ENCODE peak calls at places on chromosomes 6 and 20, in eight cellular contexts. N is mesendoderm, W is fibroblast of lung, C is endothelial cell of umbilical vein, K is neural progenitor cell, I is GM23248, Y is endodermal cell, D is SK-N-SH. M is an unnamed sample.

GRCh38 chr20:49620364-49621240 is 52.7 kb upstream of the PTGIS start:
- DNase-seq in N (no peak), W (no peak), C (no peak), K (no peak), I (no peak), Y (no peak), D (no peak), M (no peak)

GRCh38 chr20:52493177-52493711 is 301.7 kb upstream of the ZFP64 start:
- DNase-seq in N (no peak), W (no peak), C (peak), K (no peak), I (peak), Y (no peak), D (no peak), M (no peak)

GRCh38 chr6:125273965-125274364 is 27.8 kb downstream of the HDDC2 start:
- DNase-seq in N (no peak), W (no peak), C (no peak), K (no peak), I (peak), Y (no peak), D (no peak), M (peak)

GRCh38 chr6:48423640-48424365 is 312.8 kb upstream of the PTCHD4 start:
- DNase-seq in N (no peak), W (peak), C (no peak), K (no peak), I (peak), Y (no peak), D (no peak), M (no peak)

GRCh38 chr6:166282394-166283032 is 25.7 kb downstream of the PRR18 start:
- DNase-seq in N (no peak), W (no peak), C (no peak), K (no peak), I (no peak), Y (no peak), D (no peak), M (no peak)

GRCh38 chr6:1552296-1552761 is 57.4 kb upstream of the FOXC1 start:
- DNase-seq in N (peak), W (peak), C (peak), K (peak), I (peak), Y (no peak), D (no peak), M (no peak)

GRCh38 chr6:19297880-19298279 is 539.3 kb upstream of the ID4 start:
- DNase-seq in N (peak), W (no peak), C (no peak), K (no peak), I (no peak), Y (peak), D (no peak), M (no peak)

GRCh38 chr20:10531848-10532247 is 96.7 kb downstream of the SLX4IP start:
- DNase-seq in N (no peak), W (peak), C (no peak), K (no peak), I (no peak), Y (no peak), D (no peak), M (no peak)

GRCh38 chr6:164208371-164208770 is 793.9 kb downstream of the QKI start:
- DNase-seq in N (no peak), W (no peak), C (no peak), K (no peak), I (no peak), Y (no peak), D (no peak), M (no peak)

GRCh38 chr20:39070484-39071231 is 108.5 kb downstream of the DHX35 start:
- DNase-seq in N (no peak), W (peak), C (peak), K (no peak), I (peak), Y (no peak), D (no peak), M (no peak)

GRCh38 chr20:61808497-61808896 is 257.2 kb downstream of the TAF4 start:
- DNase-seq in N (no peak), W (no peak), C (no peak), K (no peak), I (no peak), Y (no peak), D (no peak), M (no peak)

DNA sequence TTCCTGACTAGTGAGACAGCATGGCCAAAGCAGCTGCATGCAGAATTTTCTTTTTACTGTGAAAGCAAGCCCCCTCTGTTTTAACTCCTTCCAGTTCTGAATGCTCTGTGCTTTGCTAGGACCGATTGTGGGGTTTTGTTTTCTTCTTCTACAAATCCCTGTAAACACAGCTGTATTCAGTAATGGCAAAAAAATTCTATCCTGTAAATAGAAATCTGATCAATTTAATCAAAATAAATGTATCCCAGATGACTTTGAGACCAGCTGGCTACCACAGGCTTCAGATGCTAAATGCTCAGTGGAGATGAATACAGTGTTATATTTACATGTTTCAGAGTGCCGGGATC is 149.4 kb downstream of the PRL start:
- DNase-seq in N (no peak), W (peak), C (no peak), K (no peak), I (no peak), Y (no peak), D (no peak), M (no peak)
- H3K4me3 ChIP-seq in N (no peak), W (peak), C (no peak), K (no peak), I (peak), Y (no peak), D (peak), M (no peak)

GRCh38 chr6:169251822-169252804 is 1.5 kb downstream of the THBS2 start:
- DNase-seq in N (peak), W (no peak), C (no peak), K (peak), I (peak), Y (peak), D (no peak), M (no peak)
- H3K9ac ChIP-seq in N (no peak), W (peak), C (no peak), K (no peak), I (peak), Y (no peak), D (peak), M (no peak)

GRCh38 chr6:157075549-157076426 is 247.5 kb downstream of the TMEM242 start:
- DNase-seq in N (peak), W (no peak), C (no peak), K (no peak), I (peak), Y (no peak), D (no peak), M (no peak)
- H3K4me3 ChIP-seq in N (no peak), W (no peak), C (no peak), K (no peak), I (no peak), Y (no peak), D (no peak), M (no peak)

GRCh38 chr6:37145443-37145842 is 24.5 kb upstream of the PIM1 start:
- DNase-seq in N (no peak), W (no peak), C (no peak), K (no peak), I (no peak), Y (no peak), D (no peak), M (no peak)
- H3K9ac ChIP-seq in N (no peak), W (no peak), C (no peak), K (no peak), I (no peak), Y (no peak), D (no peak), M (no peak)

GRCh38 chr6:114162691-114163090 is 180.1 kb downstream of the HS3ST5 start:
- DNase-seq in N (no peak), W (no peak), C (no peak), K (no peak), I (no peak), Y (no peak), D (no peak), M (no peak)

GRCh38 chr6:114157848-114158247 is 185.0 kb downstream of the HS3ST5 start:
- DNase-seq in N (no peak), W (no peak), C (no peak), K (peak), I (no peak), Y (no peak), D (no peak), M (no peak)

GRCh38 chr6:114164206-114164605 is 178.6 kb downstream of the HS3ST5 start:
- DNase-seq in N (no peak), W (no peak), C (no peak), K (no peak), I (no peak), Y (no peak), D (no peak), M (no peak)

GRCh38 chr6:114158838-114159694 is 183.8 kb downstream of the HS3ST5 start:
- DNase-seq in N (no peak), W (no peak), C (no peak), K (no peak), I (no peak), Y (no peak), D (no peak), M (no peak)

DNA sequence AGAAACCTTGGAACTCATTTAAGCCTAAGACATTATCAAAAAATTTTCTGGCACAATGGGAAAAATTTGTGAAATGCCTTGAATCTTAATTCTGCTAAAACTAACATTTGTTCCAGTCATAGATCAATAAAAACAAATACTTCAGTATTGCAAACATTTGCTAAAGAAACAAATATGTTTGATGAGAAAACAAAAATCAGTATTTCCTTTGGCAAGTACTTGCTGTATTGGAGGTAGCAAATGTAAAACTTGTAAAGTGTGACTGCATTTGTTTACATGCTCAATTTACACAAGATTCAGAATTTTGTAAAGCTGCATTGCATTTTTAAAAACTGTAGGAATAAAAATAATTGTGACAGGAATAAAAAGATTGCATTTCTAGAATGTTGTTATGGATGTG is 183.1 kb downstream of the HS3ST5 start:
- DNase-seq in N (no peak), W (no peak), C (no peak), K (no peak), I (no peak), Y (no peak), D (no peak), M (no peak)
- H3K4me3 ChIP-seq in N (no peak), W (no peak), C (no peak), K (no peak), I (no peak), Y (no peak), D (no peak), M (no peak)

GRCh38 chr6:42138190-42138589 is 4.2 kb downstream of the C6orf132 start:
- DNase-seq in N (no peak), W (no peak), C (no peak), K (no peak), I (no peak), Y (no peak), D (no peak), M (no peak)

GRCh38 chr6:42138630-42139619 is 3.5 kb downstream of the C6orf132 start:
- DNase-seq in N (peak), W (peak), C (peak), K (peak), I (no peak), Y (peak), D (no peak), M (peak)

GRCh38 chr6:42136508-42137191 is 5.8 kb downstream of the C6orf132 start:
- DNase-seq in N (peak), W (peak), C (no peak), K (peak), I (peak), Y (peak), D (peak), M (peak)

GRCh38 chr6:42135722-42136121 is 6.7 kb downstream of the C6orf132 start:
- DNase-seq in N (peak), W (no peak), C (no peak), K (no peak), I (peak), Y (no peak), D (no peak), M (no peak)

DNA sequence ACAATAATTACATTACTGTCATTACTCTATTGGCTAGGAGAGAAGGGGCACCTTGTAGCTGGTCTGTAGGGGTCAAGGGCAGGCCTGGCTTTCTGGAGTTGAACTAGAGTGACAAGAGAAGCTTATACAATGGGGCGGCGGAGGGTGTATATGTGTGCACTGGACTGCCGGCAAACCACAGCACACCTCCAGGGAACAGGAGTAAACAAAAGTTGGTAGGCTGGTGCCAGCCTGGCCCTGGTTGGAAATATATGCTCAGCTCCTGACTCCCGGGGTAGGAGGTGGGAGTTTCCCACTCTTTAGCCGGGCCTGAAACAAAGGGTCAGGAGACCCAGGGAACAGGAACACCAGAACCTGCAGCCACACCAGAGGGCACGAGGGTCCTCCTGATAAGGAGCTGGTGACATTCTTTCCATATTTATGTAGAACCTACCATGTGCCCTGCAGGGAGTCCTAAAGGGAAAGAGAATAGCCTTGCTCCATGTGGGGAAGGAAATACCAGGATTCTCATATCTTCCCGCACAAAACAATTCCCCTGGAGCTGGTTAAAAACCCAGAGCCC is 5.1 kb downstream of the C6orf132 start:
- DNase-seq in N (peak), W (no peak), C (peak), K (no peak), I (no peak), Y (peak), D (peak), M (peak)
- H3K9ac ChIP-seq in N (peak), W (no peak), C (no peak), K (no peak), I (peak), Y (peak), D (peak), M (peak)

GRCh38 chr6:75935473-75935793 is 137.0 kb downstream of the IMPG1 start:
- DNase-seq in N (no peak), W (no peak), C (no peak), K (no peak), I (no peak), Y (no peak), D (no peak), M (no peak)
- H3K4me3 ChIP-seq in N (no peak), W (peak), C (peak), K (peak), I (peak), Y (peak), D (peak), M (peak)

M was measured in colonic mucosa.